ENCODE peak calls at places on chromosomes 4 and X, in ten cellular contexts. D, G, N, S, C, I, A, U, P and Y are unnamed samples.

GRCh38 chr4:22014222-22014741 is 65.7 kb upstream of the KCNIP4 start:
- DNase-seq in U (no peak), G (no peak), I (no peak), A (peak), S (no peak), N (no peak), D (no peak), C (no peak), P (peak), Y (no peak)

GRCh38 chrX:45633419-45633818 is 432.7 kb upstream of the DIPK2B start:
- DNase-seq in U (no peak), N (no peak), C (no peak), G (no peak), A (no peak), I (no peak), P (no peak), D (no peak), S (no peak), Y (no peak)

GRCh38 chr4:128776794-128777216 is 32.7 kb upstream of the JADE1 start:
- DNase-seq in D (peak), G (peak), N (no peak), A (peak), U (peak), S (peak), P (peak), C (peak), I (peak), Y (no peak)

GRCh38 chr4:1049591-1049905 is 38.1 kb downstream of the FGFRL1 start:
- DNase-seq in N (peak), A (no peak), G (no peak), C (peak), S (no peak), I (no peak), U (peak), P (no peak), D (no peak), Y (no peak)

GRCh38 chrX:150942958-150943594 is 40.1 kb upstream of the HMGB3 start:
- DNase-seq in N (no peak), G (no peak), D (no peak), U (no peak), S (no peak), A (no peak), I (no peak), P (no peak), C (no peak), Y (no peak)

GRCh38 chrX:150934453-150934852 is 36.0 kb upstream of the CD99L2 start:
- DNase-seq in D (peak), I (no peak), G (peak), S (no peak), P (peak), U (no peak), C (no peak), N (no peak), A (peak), Y (no peak)

GRCh38 chr4:134544303-134544761 is 342.7 kb upstream of the PABPC4L start:
- DNase-seq in U (no peak), S (no peak), P (peak), G (no peak), I (no peak), A (no peak), C (no peak), D (peak), N (no peak), Y (no peak)

GRCh38 chr4:6619466-6620255 is 20.8 kb upstream of the MRFAP1 start:
- DNase-seq in P (no peak), G (no peak), N (no peak), I (no peak), A (no peak), U (no peak), S (no peak), C (no peak), D (no peak), Y (no peak)

GRCh38 chrX:118773782-118774181 is 46.4 kb downstream of the IL13RA1 start:
- DNase-seq in S (peak), U (no peak), N (no peak), I (no peak), C (no peak), G (no peak), D (peak), A (peak), P (no peak), Y (no peak)

GRCh38 chrX:139798701-139799100 is 90.7 kb upstream of the MCF2 start:
- DNase-seq in A (no peak), U (no peak), N (no peak), C (no peak), G (no peak), S (no peak), D (no peak), P (no peak), I (no peak), Y (no peak)

GRCh38 chr4:336099-336892 is 1.3 kb upstream of the ZNF141 start:
- DNase-seq in D (peak), A (no peak), U (peak), N (peak), C (peak), P (peak), G (no peak), S (no peak), I (no peak), Y (peak)

GRCh38 chr4:52408471-52408870 is 250.6 kb downstream of the USP46 start:
- DNase-seq in P (no peak), N (no peak), I (no peak), U (no peak), G (no peak), D (no peak), A (no peak), S (no peak), C (no peak), Y (no peak)

GRCh38 chr4:169024762-169025161 is 14.7 kb upstream of the CBR4 start:
- DNase-seq in U (no peak), N (no peak), S (peak), I (no peak), D (peak), C (no peak), A (peak), G (peak), P (peak), Y (peak)

GRCh38 chr4:147985376-147985775 is 253.5 kb downstream of the ARHGAP10 start:
- DNase-seq in G (no peak), U (no peak), P (no peak), C (no peak), A (no peak), I (no peak), N (no peak), D (no peak), S (no peak), Y (no peak)

GRCh38 chr4:907691-908437 is 24.3 kb downstream of the GAK start:
- DNase-seq in C (peak), N (no peak), P (peak), A (no peak), U (no peak), D (no peak), I (no peak), S (no peak), G (peak), Y (no peak)

GRCh38 chr4:42348692-42349091 is 48.6 kb upstream of the SHISA3 start:
- DNase-seq in N (no peak), D (no peak), S (no peak), P (no peak), C (no peak), I (no peak), A (no peak), U (no peak), G (no peak), Y (no peak)

GRCh38 chr4:76590847-76591281 is 155.8 kb downstream of the SHROOM3 start:
- DNase-seq in N (no peak), I (no peak), U (no peak), D (no peak), A (no peak), C (no peak), S (no peak), P (peak), G (peak), Y (no peak)

GRCh38 chr4:186554890-186555827 is at the start of gene MTNR1A:
- DNase-seq in G (no peak), I (no peak), D (peak), U (no peak), P (peak), A (no peak), N (peak), S (no peak), C (peak), Y (no peak)

GRCh38 chr4:139684351-139684750 is 18.7 kb downstream of the MGST2 start:
- DNase-seq in N (no peak), D (no peak), I (no peak), A (no peak), P (no peak), U (no peak), G (no peak), S (no peak), C (no peak), Y (no peak)

GRCh38 chrX:48920713-48921104 is 1.9 kb upstream of the PIM2 start:
- DNase-seq in G (no peak), U (no peak), N (no peak), D (no peak), P (no peak), I (no peak), A (no peak), S (no peak), C (no peak), Y (no peak)

GRCh38 chrX:82219129-82219528 is 1017.2 kb downstream of the SH3BGRL start:
- DNase-seq in S (no peak), P (no peak), C (no peak), D (no peak), G (no peak), A (no peak), I (no peak), N (no peak), U (no peak), Y (no peak)

GRCh38 chr4:65658117-65658516 is 12.2 kb downstream of the EPHA5 start:
- DNase-seq in U (no peak), C (no peak), A (no peak), S (no peak), D (no peak), I (no peak), G (no peak), N (no peak), P (no peak), Y (no peak)

GRCh38 chrX:153226344-153227190 is 47.5 kb downstream of the MAGEA1 start:
- DNase-seq in G (peak), N (peak), C (peak), P (peak), D (peak), U (no peak), A (peak), I (peak), S (peak), Y (no peak)

GRCh38 chr4:81472249-81473085 is 760 bp upstream of the RASGEF1B start:
- DNase-seq in D (peak), N (no peak), A (no peak), G (no peak), U (no peak), P (peak), S (peak), C (peak), I (no peak), Y (peak)

GRCh38 chrX:55220119-55220794 is at the start of gene PAGE5:
- DNase-seq in P (no peak), S (no peak), A (no peak), G (no peak), U (no peak), C (no peak), N (no peak), D (no peak), I (no peak), Y (no peak)

GRCh38 chrX:48531359-48531954 is 8.1 kb upstream of the TBC1D25 start:
- DNase-seq in P (peak), C (no peak), I (no peak), A (peak), U (no peak), D (no peak), G (peak), N (no peak), S (no peak), Y (no peak)

GRCh38 chrX:102959471-102959870 is 22.4 kb downstream of the RAB40AL start:
- DNase-seq in S (peak), N (no peak), G (peak), C (no peak), D (no peak), A (peak), U (no peak), I (no peak), P (no peak), Y (no peak)

GRCh38 chr4:10106421-10107039 is 10.1 kb downstream of the WDR1 start:
- DNase-seq in P (peak), G (peak), C (peak), I (peak), D (peak), U (peak), A (peak), S (peak), N (no peak), Y (no peak)

GRCh38 chr4:84309191-84309590 is 189.9 kb downstream of the NKX6-1 start:
- DNase-seq in N (no peak), U (no peak), I (no peak), S (no peak), D (no peak), A (no peak), G (no peak), P (no peak), C (no peak), Y (no peak)

GRCh38 chrX:104113237-104113965 is 1.1 kb downstream of the ZCCHC18 start:
- DNase-seq in P (peak), A (peak), C (peak), N (peak), U (peak), D (peak), I (no peak), G (peak), S (peak), Y (peak)

GRCh38 chr4:24770111-24770584 is 25.2 kb upstream of the SOD3 start:
- DNase-seq in I (no peak), U (no peak), C (no peak), P (peak), G (peak), A (peak), N (no peak), D (no peak), S (peak), Y (peak)

GRCh38 chrX:48702716-48703115 is 6.2 kb downstream of the SUV39H1 start:
- DNase-seq in C (no peak), N (no peak), P (no peak), G (no peak), S (no peak), I (no peak), A (no peak), U (no peak), D (no peak), Y (no peak)

GRCh38 chrX:40607381-40607780 is 15.8 kb upstream of the MPC1L start:
- DNase-seq in D (no peak), I (no peak), C (no peak), P (peak), U (no peak), S (no peak), G (peak), A (no peak), N (no peak), Y (no peak)

GRCh38 chr4:36280555-36280954 is 861 bp upstream of the DTHD1 start:
- DNase-seq in U (no peak), C (no peak), G (no peak), N (no peak), A (peak), S (no peak), P (no peak), I (no peak), D (no peak), Y (no peak)

GRCh38 chr4:126354784-126355183 is 1040.0 kb downstream of the FAT4 start:
- DNase-seq in N (no peak), C (no peak), D (no peak), S (no peak), A (peak), P (no peak), G (no peak), U (no peak), I (no peak), Y (no peak)

GRCh38 chr4:57073559-57073958 is 36.6 kb downstream of the IGFBP7 start:
- DNase-seq in D (no peak), U (no peak), A (no peak), N (no peak), C (no peak), I (no peak), S (no peak), G (no peak), P (no peak), Y (no peak)

GRCh38 chrX:120768681-120769080 is 107.0 kb downstream of the CT47B1 start:
- DNase-seq in D (no peak), S (no peak), P (peak), N (no peak), I (no peak), C (no peak), U (no peak), G (peak), A (peak), Y (no peak)

GRCh38 chr4:127143460-127144190 is 489.1 kb upstream of the INTU start:
- DNase-seq in U (no peak), P (peak), I (no peak), A (peak), G (peak), S (peak), N (no peak), C (no peak), D (no peak), Y (no peak)

GRCh38 chrX:20718592-20718991 is 451.9 kb upstream of the RPS6KA3 start:
- DNase-seq in C (no peak), A (no peak), D (no peak), G (no peak), S (no peak), I (no peak), N (no peak), U (no peak), P (no peak), Y (no peak)

DNA sequence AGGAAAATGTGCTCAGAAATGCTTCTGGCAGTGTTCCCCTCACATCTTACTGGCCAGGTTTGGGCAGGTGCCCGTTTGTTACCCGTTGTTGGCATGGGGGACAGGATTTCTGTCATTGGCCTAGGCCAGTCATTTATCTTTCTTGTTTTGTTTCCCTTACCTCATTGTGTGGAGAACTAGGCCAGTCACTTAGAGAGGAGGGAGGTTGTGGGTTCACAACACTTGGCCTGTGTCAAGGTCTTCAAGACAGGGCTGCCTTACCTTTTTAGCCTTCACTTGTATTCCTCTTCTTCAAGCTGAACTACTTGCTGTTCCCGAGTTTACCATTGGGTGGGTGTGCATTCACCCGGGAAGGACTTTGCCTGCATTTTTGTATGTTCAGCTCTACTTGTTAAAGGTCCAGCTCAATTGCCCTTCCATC is 17.7 kb downstream of the SNX25 start:
- DNase-seq in P (no peak), C (no peak), I (no peak), S (no peak), A (no peak), U (no peak), N (peak), G (peak), D (peak), Y (no peak)
- TF ChIP-seq CTCF in P (peak), C (no peak), I (no peak), S (no peak), A (no peak), U (no peak), N (no peak), G (no peak), D (peak), Y (no peak)

GRCh38 chrX:64206556-64207162 is 1.2 kb upstream of the AMER1 start:
- DNase-seq in U (peak), I (no peak), S (peak), D (peak), C (no peak), G (peak), N (no peak), A (peak), P (peak), Y (no peak)

GRCh38 chrX:64204252-64204651 is 1.3 kb downstream of the AMER1 start:
- DNase-seq in D (peak), P (peak), U (peak), I (no peak), N (peak), G (peak), C (peak), S (no peak), A (no peak), Y (no peak)

GRCh38 chrX:64205441-64205734 is at the start of gene AMER1:
- DNase-seq in N (no peak), G (no peak), S (no peak), P (no peak), I (no peak), C (peak), D (no peak), A (no peak), U (no peak), Y (no peak)

GRCh38 chrX:64204701-64205440 is 637 bp downstream of the AMER1 start:
- DNase-seq in A (peak), D (peak), G (peak), I (no peak), P (peak), U (peak), C (peak), S (peak), N (peak), Y (peak)

GRCh38 chrX:64205735-64206491 is 405 bp upstream of the AMER1 start:
- DNase-seq in I (peak), S (peak), P (peak), C (peak), N (peak), A (peak), U (peak), D (peak), G (peak), Y (peak)
- TF ChIP-seq CTCF in I (no peak), S (no peak), P (no peak), C (no peak), N (peak), A (peak), U (peak), D (peak), G (no peak), Y (no peak)

GRCh38 chr4:2353222-2354107 is 65.0 kb downstream of the ZFYVE28 start:
- DNase-seq in C (peak), A (no peak), G (no peak), U (no peak), P (peak), D (no peak), I (no peak), N (no peak), S (no peak), Y (no peak)

GRCh38 chr4:2352729-2353221 is 65.7 kb downstream of the ZFYVE28 start:
- DNase-seq in C (peak), S (no peak), D (no peak), A (no peak), P (no peak), U (no peak), G (no peak), I (no peak), N (peak), Y (no peak)

GRCh38 chr4:2352171-2352570 is 66.3 kb downstream of the ZFYVE28 start:
- DNase-seq in S (no peak), U (no peak), N (peak), I (peak), C (peak), P (no peak), G (no peak), D (peak), A (no peak), Y (peak)

GRCh38 chr4:2354760-2355159 is 63.7 kb downstream of the ZFYVE28 start:
- DNase-seq in A (no peak), N (no peak), G (no peak), I (no peak), S (no peak), U (no peak), C (peak), D (no peak), P (no peak), Y (no peak)

GRCh38 chr4:2354127-2354526 is 64.3 kb downstream of the ZFYVE28 start:
- DNase-seq in U (no peak), S (no peak), A (no peak), P (peak), G (no peak), N (no peak), I (no peak), C (peak), D (no peak), Y (peak)
- TF ChIP-seq CTCF in U (no peak), S (no peak), A (peak), P (peak), G (peak), N (no peak), I (no peak), C (no peak), D (peak), Y (no peak)

GRCh38 chr4:117777721-117778120 is 256.6 kb upstream of the NDST3 start:
- DNase-seq in D (no peak), N (no peak), P (no peak), C (no peak), G (no peak), A (no peak), U (no peak), I (no peak), S (peak), Y (no peak)

GRCh38 chr4:117773067-117773946 is 261.0 kb upstream of the NDST3 start:
- DNase-seq in S (no peak), P (no peak), G (no peak), U (no peak), I (no peak), D (no peak), A (no peak), C (no peak), N (no peak), Y (no peak)

GRCh38 chr4:117770269-117771087 is 263.8 kb upstream of the NDST3 start:
- DNase-seq in C (no peak), A (no peak), I (no peak), S (no peak), G (no peak), P (no peak), U (no peak), D (no peak), N (no peak), Y (no peak)

GRCh38 chr4:117768610-117769009 is 265.7 kb upstream of the NDST3 start:
- DNase-seq in U (no peak), N (no peak), P (no peak), S (no peak), C (no peak), A (no peak), G (no peak), D (no peak), I (no peak), Y (no peak)

GRCh38 chr4:117771647-117772337 is 262.5 kb upstream of the NDST3 start:
- DNase-seq in D (no peak), N (no peak), P (no peak), G (no peak), C (no peak), U (no peak), I (no peak), A (no peak), S (no peak), Y (no peak)
- TF ChIP-seq CTCF in D (peak), N (no peak), P (no peak), G (no peak), C (no peak), U (no peak), I (no peak), A (no peak), S (peak), Y (no peak)

DNA sequence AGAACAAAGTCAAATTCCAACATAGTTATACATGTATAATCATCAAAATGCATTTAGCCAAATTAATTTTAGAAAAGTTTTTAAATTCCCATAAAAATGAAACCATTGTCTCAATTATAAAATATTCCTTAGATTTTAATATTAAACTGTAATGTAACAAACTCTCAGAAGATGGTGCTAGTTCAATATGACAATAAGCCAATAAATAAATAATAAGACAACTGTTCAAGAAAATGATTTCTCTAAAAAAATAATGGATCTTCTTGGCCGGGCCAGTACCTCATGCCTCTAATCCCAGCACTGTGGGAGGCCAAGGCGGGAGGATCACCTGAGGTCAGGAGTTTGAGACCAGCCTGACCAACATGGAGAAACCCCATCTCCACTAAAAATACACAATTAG is 80.3 kb downstream of the RAB28 start:
- DNase-seq in A (no peak), C (no peak), D (no peak), G (no peak), N (no peak), S (no peak), U (no peak), I (no peak), P (no peak), Y (no peak)
- TF ChIP-seq CTCF in A (no peak), C (no peak), D (no peak), G (peak), N (no peak), S (no peak), U (no peak), I (no peak), P (no peak), Y (no peak)